ENCODE peak calls at places on chromosome 2, in six cellular contexts. L is upper lobe of left lung, H is AG10803, K is heart left ventricle, F is left lung, R is GM13976. J is an unnamed sample.

GRCh38 chr2:64922482-64923384 is 66.5 kb upstream of the SLC1A4 start:
- DNase-seq in F (no peak), L (no peak), R (no peak), H (no peak), K (no peak), J (no peak)

GRCh38 chr2:28643911-28644334 is 107.7 kb upstream of the PPP1CB start:
- DNase-seq in F (no peak), H (peak), K (no peak), R (no peak), L (no peak), J (no peak)

GRCh38 chr2:113117594-113118262 is 9.7 kb upstream of the IL1RN start:
- DNase-seq in H (peak), R (no peak), K (no peak), L (peak), F (peak), J (no peak)

GRCh38 chr2:150486539-150487484 is 655 bp downstream of the RND3 start:
- DNase-seq in R (peak), H (no peak), F (peak), K (no peak), L (peak), J (peak)

GRCh38 chr2:205358351-205358815 is 323.9 kb upstream of the NRP2 start:
- DNase-seq in L (no peak), R (no peak), H (peak), K (no peak), F (no peak), J (no peak)

GRCh38 chr2:170229744-170230143 is 51.8 kb downstream of the MYO3B start:
- DNase-seq in K (no peak), R (no peak), H (no peak), L (no peak), F (no peak), J (no peak)

GRCh38 chr2:209610631-209611030 is 161.0 kb upstream of the UNC80 start:
- DNase-seq in R (no peak), H (no peak), K (no peak), F (no peak), L (no peak), J (no peak)

GRCh38 chr2:199792381-199792780 is 58.6 kb downstream of the FTCDNL1 start:
- DNase-seq in K (no peak), F (no peak), R (no peak), H (no peak), L (no peak), J (no peak)

GRCh38 chr2:178512491-178512890 is 32.2 kb downstream of the PLEKHA3 start:
- DNase-seq in K (no peak), R (no peak), F (no peak), L (no peak), H (peak), J (no peak)

GRCh38 chr2:69973335-69973735 is 11.9 kb upstream of the ASPRV1 start:
- DNase-seq in L (no peak), H (peak), F (no peak), K (no peak), R (no peak), J (no peak)

GRCh38 chr2:9590635-9591034 is 35.0 kb upstream of the ADAM17 start:
- DNase-seq in K (no peak), R (no peak), H (no peak), F (no peak), L (no peak), J (no peak)

GRCh38 chr2:23454501-23455120 is 69.6 kb downstream of the KLHL29 start:
- DNase-seq in L (no peak), F (no peak), H (no peak), K (no peak), R (no peak), J (no peak)

GRCh38 chr2:82275599-82275998 is 1971.0 kb upstream of the LRRTM1 start:
- DNase-seq in F (no peak), H (no peak), L (no peak), K (no peak), R (no peak), J (no peak)

GRCh38 chr2:226256709-226257401 is 542.8 kb downstream of the IRS1 start:
- DNase-seq in H (no peak), F (no peak), K (no peak), R (no peak), L (no peak), J (no peak)

GRCh38 chr2:174024524-174025270 is 59.5 kb upstream of the SP3 start:
- DNase-seq in K (peak), H (peak), F (no peak), L (no peak), R (no peak), J (no peak)

GRCh38 chr2:229273384-229274338 is 2.6 kb upstream of the PID1 start:
- DNase-seq in K (no peak), H (peak), R (peak), L (no peak), F (no peak), J (peak)

GRCh38 chr2:189249171-189249570 is 69.6 kb upstream of the COL5A2 start:
- DNase-seq in F (no peak), K (no peak), R (no peak), L (no peak), H (peak), J (no peak)

GRCh38 chr2:127226520-127227263 is 6.6 kb upstream of the CYP27C1 start:
- DNase-seq in F (peak), K (no peak), R (peak), H (peak), L (no peak), J (peak)

GRCh38 chr2:224658776-224659175 is 57.4 kb downstream of the CCDC195 start:
- DNase-seq in F (no peak), H (peak), K (no peak), R (no peak), L (no peak), J (no peak)

GRCh38 chr2:46297546-46298271 is 502 bp downstream of the EPAS1 start:
- DNase-seq in H (peak), F (peak), L (peak), K (peak), R (peak), J (peak)

GRCh38 chr2:240300261-240300821 is 135.1 kb upstream of the GPC1 start:
- DNase-seq in H (peak), K (no peak), L (peak), R (no peak), F (no peak), J (no peak)

GRCh38 chr2:215958231-215958630 is 55.1 kb downstream of the MREG start:
- DNase-seq in K (no peak), H (peak), L (no peak), F (no peak), R (no peak), J (no peak)

DNA sequence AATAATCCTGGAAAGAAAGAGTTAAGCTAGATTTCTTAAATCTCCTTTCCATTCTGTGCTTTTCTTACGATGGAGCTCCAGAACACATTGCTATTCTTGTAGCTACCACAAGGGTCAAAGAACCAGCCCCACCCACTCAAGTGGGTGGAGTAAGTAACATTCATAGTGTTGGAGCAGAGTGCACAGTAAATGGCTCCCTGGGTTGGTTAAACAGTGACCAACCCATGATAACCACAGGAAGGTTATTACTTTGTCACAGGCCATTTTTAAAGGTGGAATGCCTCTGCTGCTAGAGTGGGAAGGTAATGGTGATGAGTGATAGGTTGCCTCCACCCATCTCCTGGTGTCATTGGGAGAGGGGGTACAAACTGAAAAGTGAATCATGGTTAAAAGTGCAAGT is 13.9 kb downstream of the ARPC2 start:
- DNase-seq in L (no peak), F (no peak), H (no peak), R (peak), K (no peak), J (peak)
- TF ChIP-seq CTCF in L (no peak), F (peak), H (peak), R (no peak), K (no peak), J (no peak)

DNA sequence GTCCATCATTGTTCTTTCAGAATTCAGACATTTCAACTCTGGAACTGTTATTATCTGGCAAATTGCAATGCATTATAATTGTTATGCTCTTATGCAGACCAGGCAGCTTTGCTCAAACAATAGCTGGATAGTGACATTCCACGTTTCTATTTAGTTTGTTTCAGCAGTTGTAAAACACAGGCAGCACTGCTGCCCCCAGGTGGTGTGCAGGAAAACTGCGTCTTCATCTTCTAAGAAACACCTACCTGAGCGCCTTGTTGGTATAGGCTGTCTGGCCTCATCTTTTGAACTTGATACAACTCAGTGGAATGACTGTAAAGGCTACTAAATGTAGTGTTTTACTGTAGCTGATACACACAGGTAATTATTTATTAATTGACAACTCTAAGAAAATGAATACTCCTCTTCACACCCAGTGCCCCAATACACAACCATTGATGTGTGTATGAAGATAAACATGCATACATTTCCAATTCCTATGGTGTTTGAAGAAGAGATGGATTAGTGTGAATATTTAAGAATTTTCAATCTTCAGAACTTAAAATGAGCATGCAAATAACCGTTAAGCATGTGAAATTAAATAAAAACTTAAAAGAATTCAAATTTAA is 85.5 kb downstream of the CD8B2 start:
- DNase-seq in H (no peak), L (no peak), F (no peak), R (no peak), K (no peak), J (no peak)
- TF ChIP-seq CTCF in H (peak), L (no peak), F (peak), R (peak), K (peak), J (no peak)

GRCh38 chr2:192197387-192197786 is 2.7 kb upstream of the TMEFF2 start:
- DNase-seq in L (no peak), R (no peak), K (no peak), H (no peak), F (no peak), J (no peak)

GRCh38 chr2:192194065-192194865 is 468 bp downstream of the TMEFF2 start:
- DNase-seq in H (peak), R (no peak), K (peak), L (peak), F (peak), J (peak)

GRCh38 chr2:192195548-192196418 is 1.1 kb upstream of the TMEFF2 start:
- DNase-seq in H (peak), L (peak), R (peak), K (no peak), F (peak), J (peak)

GRCh38 chr2:192196451-192197194 is 1.9 kb upstream of the TMEFF2 start:
- DNase-seq in R (no peak), L (no peak), H (no peak), K (no peak), F (no peak), J (no peak)

DNA sequence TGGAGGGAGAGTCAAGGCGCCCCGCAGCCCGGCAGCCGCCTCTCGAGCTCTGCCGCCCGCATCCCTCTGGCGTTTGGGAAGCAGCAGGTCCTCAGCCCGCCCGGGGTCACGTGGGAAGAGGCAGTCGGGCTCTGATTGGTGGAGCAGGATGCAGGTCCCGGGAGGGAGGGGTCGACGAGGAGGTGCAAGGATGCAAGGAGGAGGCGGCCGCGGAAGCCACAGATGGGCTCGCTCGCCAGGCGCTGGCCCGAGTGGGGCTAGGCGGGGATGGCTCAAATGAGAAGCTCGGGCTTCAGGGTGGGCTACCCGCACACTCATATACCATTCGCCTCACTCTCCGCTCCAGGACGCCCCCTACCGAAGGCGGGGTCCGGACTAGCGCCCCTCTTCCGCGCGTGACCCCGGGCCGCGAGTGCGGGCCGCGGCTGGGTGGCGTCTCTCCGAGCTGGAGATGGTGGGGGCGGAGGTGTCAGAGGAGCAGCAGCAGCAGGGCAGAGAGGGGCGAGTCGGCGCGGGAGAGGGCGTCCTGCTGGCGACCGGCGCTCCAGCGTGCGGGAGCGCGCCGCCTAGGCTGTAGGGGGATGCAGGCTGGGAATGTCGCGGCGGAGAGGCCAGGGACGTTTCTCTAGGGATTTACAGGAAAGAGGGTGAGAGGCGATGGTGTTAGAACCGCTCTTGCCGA is at the start of gene TMEFF2:
- DNase-seq in F (peak), K (peak), R (peak), L (peak), H (peak), J (peak)
- TF ChIP-seq CTCF in F (no peak), K (no peak), R (no peak), L (no peak), H (no peak), J (no peak)

GRCh38 chr2:121099329-121100318 is 185.4 kb downstream of the TFCP2L1 start:
- DNase-seq in K (peak), F (no peak), H (no peak), L (peak), R (no peak), J (no peak)
- TF ChIP-seq CTCF in K (peak), F (no peak), H (peak), L (no peak), R (no peak), J (peak)

GRCh38 chr2:128293426-128293755 is 25.3 kb downstream of the HS6ST1 start:
- DNase-seq in R (no peak), H (no peak), F (peak), K (no peak), L (no peak), J (no peak)
- TF ChIP-seq CTCF in R (no peak), H (no peak), F (no peak), K (no peak), L (no peak), J (no peak)

J was measured in GM20000.